ENCODE peak calls at places on chromosome 10, in ten cellular contexts. M is osteoblast, T is aorta, F is esophagus muscularis mucosa, Z is right lobe of liver, O is BJ, G is adrenal gland, X is sigmoid colon, C is heart left ventricle, H is PC-9. I is an unnamed sample.

GRCh38 chr10:101087376-101087775 is 25.6 kb downstream of the KAZALD1 start:
- DNase-seq in M (no peak), T (no peak), F (no peak), Z (no peak), O (no peak), G (no peak), X (no peak), C (no peak), H (no peak), I (no peak)

GRCh38 chr10:47353351-47353750 is 5.2 kb downstream of the RBP3 start:
- DNase-seq in M (peak; percentile 4), T (no peak), F (no peak), Z (no peak), O (no peak), G (no peak), X (no peak), C (no peak), H (no peak), I (no peak)

GRCh38 chr10:132272061-132272766 is 35.5 kb downstream of the STK32C start:
- DNase-seq in M (peak; percentile 90), T (peak; percentile 64), F (no peak), Z (peak; percentile 18), O (peak; percentile 19), G (no peak), X (peak; percentile 81), C (peak; percentile 29), H (no peak), I (no peak)

GRCh38 chr10:99612167-99612831 is 7.9 kb downstream of the SLC25A28 start:
- DNase-seq in M (peak; percentile 88), T (no peak), F (no peak), Z (no peak), O (no peak), G (peak; percentile 33), X (no peak), C (no peak), H (peak; percentile 25), I (peak; percentile 74)

GRCh38 chr10:33150904-33151303 is 183.6 kb downstream of the NRP1 start:
- DNase-seq in M (no peak), T (no peak), F (no peak), Z (no peak), O (no peak), G (no peak), X (no peak), C (no peak), H (no peak), I (no peak)

GRCh38 chr10:119342017-119342734 is 134.8 kb downstream of the GRK5 start:
- DNase-seq in M (peak; percentile 79), T (peak; percentile 65), F (no peak), Z (no peak), O (no peak), G (no peak), X (peak; percentile 89), C (peak; percentile 92), H (no peak), I (no peak)

GRCh38 chr10:97718178-97718577 is 4.6 kb downstream of the MARVELD1 start:
- DNase-seq in M (no peak), T (no peak), F (no peak), Z (no peak), O (no peak), G (no peak), X (peak; percentile 74), C (no peak), H (no peak), I (no peak)

GRCh38 chr10:74206727-74207126 is 55.7 kb downstream of the ADK start:
- DNase-seq in M (no peak), T (no peak), F (no peak), Z (no peak), O (no peak), G (no peak), X (no peak), C (no peak), H (peak; percentile 75), I (no peak)

GRCh38 chr10:91700788-91701444 is 68.0 kb upstream of the PPP1R3C start:
- DNase-seq in M (peak; percentile 80), T (no peak), F (no peak), Z (no peak), O (no peak), G (no peak), X (no peak), C (no peak), H (no peak), I (peak; percentile 48)

GRCh38 chr10:35016009-35016408 is 74.1 kb downstream of the CUL2 start:
- DNase-seq in M (no peak), T (no peak), F (no peak), Z (no peak), O (no peak), G (no peak), X (no peak), C (no peak), H (no peak), I (no peak)

GRCh38 chr10:59181668-59182067 is 5.2 kb downstream of the PHYHIPL start:
- DNase-seq in M (peak; percentile 71), T (no peak), F (no peak), Z (no peak), O (no peak), G (no peak), X (no peak), C (no peak), H (no peak), I (peak; percentile 73)

GRCh38 chr10:24351883-24352778 is 143.2 kb downstream of the KIAA1217 start:
- DNase-seq in M (no peak), T (no peak), F (no peak), Z (no peak), O (no peak), G (no peak), X (no peak), C (no peak), H (no peak), I (no peak)

GRCh38 chr10:82969405-82969804 is 1094.4 kb downstream of the NRG3 start:
- DNase-seq in M (peak; percentile 45), T (no peak), F (no peak), Z (no peak), O (no peak), G (no peak), X (no peak), C (no peak), H (no peak), I (peak; percentile 23)
- H3K27me3 ChIP-seq in M (no peaks in the 10 kb centered on the region), T (no peaks in the 10 kb centered on the region), F (no peaks in the 10 kb centered on the region), Z (no peaks in the 10 kb centered on the region), O (no peaks in the 10 kb centered on the region), G (no peaks in the 10 kb centered on the region), X (no peaks in the 10 kb centered on the region), C (no peaks in the 10 kb centered on the region), H (no peaks in the 10 kb centered on the region), I (no peaks in the 10 kb centered on the region)

GRCh38 chr10:58041901-58042300 is 225.8 kb downstream of the IPMK start:
- DNase-seq in M (no peak), T (no peak), F (no peak), Z (no peak), O (no peak), G (no peak), X (no peak), C (no peak), H (no peak), I (no peak)
- H3K27me3 ChIP-seq in M (no peaks in the 10 kb centered on the region), T (no peaks in the 10 kb centered on the region), F (no peaks in the 10 kb centered on the region), Z (no peaks in the 10 kb centered on the region), O (no peaks in the 10 kb centered on the region), G (no peaks in the 10 kb centered on the region), X (no peaks in the 10 kb centered on the region), C (no peaks in the 10 kb centered on the region), H (no peaks in the 10 kb centered on the region), I (no peaks in the 10 kb centered on the region)

GRCh38 chr10:7410800-7411670 is at the start of gene SFMBT2:
- DNase-seq in M (peak; percentile 98), T (peak; percentile 70), F (no peak), Z (peak; percentile 65), O (no peak), G (peak; percentile 74), X (peak; percentile 78), C (peak; percentile 78), H (peak; percentile 15), I (peak; percentile 78)

GRCh38 chr10:7410306-7410799 is 481 bp downstream of the SFMBT2 start:
- DNase-seq in M (peak; percentile 75), T (peak; percentile 54), F (no peak), Z (peak; percentile 25), O (no peak), G (peak; percentile 40), X (no peak), C (peak; percentile 45), H (no peak), I (peak; percentile 9)

GRCh38 chr10:7411671-7412481 is 1.0 kb upstream of the SFMBT2 start:
- DNase-seq in M (no peak), T (peak; percentile 50), F (no peak), Z (peak; percentile 27), O (no peak), G (peak; percentile 34), X (no peak), C (no peak), H (no peak), I (no peak)

GRCh38 chr10:7409732-7410168 is 1.1 kb downstream of the SFMBT2 start:
- DNase-seq in M (no peak), T (no peak), F (no peak), Z (no peak), O (no peak), G (peak; percentile 23), X (no peak), C (no peak), H (no peak), I (no peak)

GRCh38 chr10:7412482-7413251 is 1.8 kb upstream of the SFMBT2 start:
- DNase-seq in M (no peak), T (peak; percentile 69), F (no peak), Z (peak; percentile 58), O (no peak), G (peak; percentile 56), X (no peak), C (peak; percentile 60), H (no peak), I (peak; percentile 71)
- H3K27me3 ChIP-seq in M (peaks cover 42% of the 10 kb centered on the region), T (no peaks in the 10 kb centered on the region), F (peaks cover 23% of the 10 kb centered on the region), Z (peaks cover 20% of the 10 kb centered on the region), O (peaks cover 36% of the 10 kb centered on the region), G (peaks cover 8% of the 10 kb centered on the region), X (peaks cover 21% of the 10 kb centered on the region), C (no peaks in the 10 kb centered on the region), H (no peaks in the 10 kb centered on the region), I (peaks cover 74% of the 10 kb centered on the region)

GRCh38 chr10:84191106-84191505 is 3.2 kb upstream of the CDHR1 start:
- DNase-seq in M (no peak), T (no peak), F (no peak), Z (no peak), O (no peak), G (no peak), X (no peak), C (no peak), H (no peak), I (no peak)
- H3K27me3 ChIP-seq in M (peaks cover 30% of the 10 kb centered on the region), T (no peaks in the 10 kb centered on the region), F (peaks cover 80% of the 10 kb centered on the region), Z (peaks cover 11% of the 10 kb centered on the region), O (peaks cover 17% of the 10 kb centered on the region), G (peaks cover 24% of the 10 kb centered on the region), X (no peaks in the 10 kb centered on the region), C (peaks cover 9% of the 10 kb centered on the region), H (peaks cover 92% of the 10 kb centered on the region), I (peaks cover 59% of the 10 kb centered on the region)

GRCh38 chr10:105751688-105752087 is 1110.6 kb downstream of the SORCS3 start:
- DNase-seq in M (no peak), T (no peak), F (no peak), Z (no peak), O (no peak), G (no peak), X (no peak), C (no peak), H (no peak), I (no peak)
- H3K27me3 ChIP-seq in M (no peaks in the 10 kb centered on the region), T (no peaks in the 10 kb centered on the region), F (no peaks in the 10 kb centered on the region), Z (no peaks in the 10 kb centered on the region), O (no peaks in the 10 kb centered on the region), G (no peaks in the 10 kb centered on the region), X (no peaks in the 10 kb centered on the region), C (no peaks in the 10 kb centered on the region), H (no peaks in the 10 kb centered on the region), I (no peaks in the 10 kb centered on the region)

GRCh38 chr10:8336629-8337331 is 282.3 kb downstream of the GATA3 start:
- DNase-seq in M (no peak), T (no peak), F (no peak), Z (no peak), O (no peak), G (no peak), X (no peak), C (no peak), H (no peak), I (no peak)
- H3K27me3 ChIP-seq in M (no peaks in the 10 kb centered on the region), T (peaks cover 4% of the 10 kb centered on the region), F (peaks cover 45% of the 10 kb centered on the region), Z (peaks cover 6% of the 10 kb centered on the region), O (no peaks in the 10 kb centered on the region), G (peaks cover 9% of the 10 kb centered on the region), X (no peaks in the 10 kb centered on the region), C (no peaks in the 10 kb centered on the region), H (no peaks in the 10 kb centered on the region), I (peaks cover 41% of the 10 kb centered on the region)